ENCODE peak calls at places on chromosomes 16 and 17, in seven cellular contexts. V is RWPE1, N is NCI-H510A treated with DMSO at 0.1 percent for 48 hours, O is WTC11, U is frontal cortex, I is T-helper 2 cell, M is cardiac muscle cell. J is an unnamed sample.

GRCh38 chr17:83181991-83182619 is 102.7 kb downstream of the METRNL start:
- DNase-seq in M (no peak), U (no peak), I (no peak), N (no peak), O (peak), V (no peak), J (peak)

GRCh38 chr17:31841850-31842415 is 17.1 kb downstream of the COPRS start:
- DNase-seq in V (no peak), U (no peak), M (no peak), N (no peak), O (no peak), I (no peak), J (no peak)

GRCh38 chr17:71441098-71441497 is 679.7 kb upstream of the SOX9 start:
- DNase-seq in O (no peak), I (no peak), V (peak), M (no peak), N (no peak), U (no peak), J (no peak)

GRCh38 chr16:83215417-83216001 is 588.7 kb downstream of the CDH13 start:
- DNase-seq in U (no peak), M (peak), N (no peak), V (peak), I (no peak), O (peak), J (peak)

GRCh38 chr17:63412234-63412633 is 33.9 kb downstream of the CYB561 start:
- DNase-seq in M (no peak), V (no peak), N (no peak), I (no peak), U (no peak), O (no peak), J (no peak)

GRCh38 chr17:12098568-12098967 is 77.9 kb downstream of the MAP2K4 start:
- DNase-seq in V (no peak), M (no peak), U (no peak), O (no peak), I (no peak), N (no peak), J (no peak)

GRCh38 chr17:80698297-80698696 is 153.7 kb downstream of the RPTOR start:
- DNase-seq in N (no peak), U (no peak), M (no peak), O (no peak), V (no peak), I (no peak), J (no peak)

GRCh38 chr16:76389126-76389525 is 111.9 kb downstream of the CNTNAP4 start:
- DNase-seq in M (no peak), O (no peak), N (no peak), U (no peak), I (no peak), V (no peak), J (no peak)

GRCh38 chr16:64864232-64864803 is 257.5 kb downstream of the CDH11 start:
- DNase-seq in I (no peak), V (peak), U (no peak), O (no peak), M (peak), N (no peak), J (no peak)

GRCh38 chr17:73211745-73212144 is 18.9 kb downstream of the COG1 start:
- DNase-seq in N (no peak), I (peak), V (no peak), U (no peak), O (no peak), M (no peak), J (peak)

GRCh38 chr17:11935734-11936406 is 61.4 kb downstream of the ZNF18 start:
- DNase-seq in U (no peak), M (peak), N (no peak), I (no peak), V (peak), O (peak), J (no peak)

GRCh38 chr17:2057130-2057713 is 2.3 kb downstream of the HIC1 start:
- DNase-seq in N (no peak), U (no peak), V (no peak), I (no peak), M (peak), O (no peak), J (no peak)

GRCh38 chr16:56617212-56618085 is 8.1 kb upstream of the MT1E start:
- DNase-seq in M (peak), V (no peak), N (no peak), U (no peak), I (peak), O (peak), J (no peak)

GRCh38 chr17:57577751-57578607 is 167.1 kb downstream of the CCDC182 start:
- DNase-seq in N (peak), I (no peak), O (no peak), U (no peak), V (no peak), M (no peak), J (no peak)

J was measured in CD4-positive, alpha-beta T cell.